ENCODE peak calls at places on chromosomes 3 and 15, in four cellular contexts. X is heart left ventricle, G is upper lobe of left lung, N is endothelial cell. P is an unnamed sample.

GRCh38 chr15:51097553-51098330 is 3.0 kb upstream of the TNFAIP8L3 start:
- DNase-seq in X (no peak), G (no peak), N (no peak), P (no peak)

GRCh38 chr3:67461667-67462142 is 192.7 kb downstream of the SUCLG2 start:
- DNase-seq in X (no peak), G (no peak), N (no peak), P (no peak)

GRCh38 chr15:96431787-96432186 is 101.3 kb downstream of the NR2F2 start:
- DNase-seq in X (no peak), G (no peak), N (no peak), P (no peak)

GRCh38 chr15:69978603-69979002 is 119.1 kb downstream of the TLE3 start:
- DNase-seq in X (no peak), G (no peak), N (no peak), P (no peak)

GRCh38 chr15:42858540-42858939 is 62.0 kb downstream of the TTBK2 start:
- DNase-seq in X (no peak), G (no peak), N (no peak), P (no peak)

GRCh38 chr15:85474700-85475316 is 94.4 kb downstream of the AKAP13 start:
- DNase-seq in X (no peak), G (no peak), N (no peak), P (no peak)

GRCh38 chr15:66278061-66278460 is 15.3 kb upstream of the DIS3L start:
- DNase-seq in X (no peak), G (no peak), N (no peak), P (no peak)

GRCh38 chr3:94875149-94875548 is 812.3 kb downstream of the NSUN3 start:
- DNase-seq in X (no peak), G (no peak), N (no peak), P (no peak)

GRCh38 chr15:44195151-44195740 is at the start of gene FRMD5:
- DNase-seq in X (peak; percentile 84), G (peak; percentile 77), N (peak; percentile 92), P (peak; percentile 94)

GRCh38 chr15:52161406-52161966 is 29.7 kb downstream of the GNB5 start:
- DNase-seq in X (no peak), G (no peak), N (no peak), P (no peak)

GRCh38 chr3:71119171-71119570 is 464.4 kb downstream of the FOXP1 start:
- DNase-seq in X (no peak), G (no peak), N (no peak), P (no peak)

GRCh38 chr3:50226888-50227389 is 9.1 kb upstream of the GNAI2 start:
- DNase-seq in X (no peak), G (peak; percentile 45), N (peak; percentile 30), P (no peak)

GRCh38 chr3:44509393-44509921 is 32.0 kb upstream of the ZNF445 start:
- DNase-seq in X (no peak), G (no peak), N (no peak), P (no peak)

GRCh38 chr3:187684880-187685279 is 14.7 kb upstream of the SST start:
- DNase-seq in X (no peak), G (no peak), N (no peak), P (no peak)

GRCh38 chr3:76107935-76108570 is 322.7 kb upstream of the ZNF717 start:
- DNase-seq in X (no peak), G (no peak), N (peak; percentile 28), P (no peak)

GRCh38 chr3:84904212-84904611 is 54.6 kb upstream of the CADM2 start:
- DNase-seq in X (no peak), G (no peak), N (no peak), P (no peak)

GRCh38 chr3:14879161-14879888 is 60.6 kb downstream of the FGD5 start:
- DNase-seq in X (no peak), G (peak; percentile 44), N (no peak), P (no peak)

GRCh38 chr3:66038726-66039589 is at the start of gene MAGI1:
- DNase-seq in X (peak; percentile 92), G (peak; percentile 85), N (peak; percentile 91), P (peak; percentile 92)

GRCh38 chr3:56042326-56042951 is 425.8 kb downstream of the ERC2 start:
- DNase-seq in X (no peak), G (no peak), N (no peak), P (no peak)
- TF ChIP-seq CTCF in X (peak; percentile 41), G (peak; percentile 59), N (peak; percentile 56), P (peak; percentile 79)

GRCh38 chr3:89713196-89713595 is 605.8 kb downstream of the EPHA3 start:
- DNase-seq in X (no peak), G (no peak), N (no peak), P (no peak)
- TF ChIP-seq CTCF in X (no peak), G (no peak), N (no peak), P (no peak)

GRCh38 chr3:52388348-52388821 is 56.5 kb downstream of the SEMA3G start:
- DNase-seq in X (no peak), G (no peak), N (peak; percentile 28), P (no peak)
- TF ChIP-seq CTCF in X (no peak), G (no peak), N (no peak), P (no peak)

GRCh38 chr3:11566478-11566877 is 77.2 kb downstream of the VGLL4 start:
- DNase-seq in X (no peak), G (no peak), N (no peak), P (no peak)

GRCh38 chr3:11565492-11565891 is 78.2 kb downstream of the VGLL4 start:
- DNase-seq in X (no peak), G (no peak), N (no peak), P (no peak)

GRCh38 chr3:11567516-11568467 is 75.9 kb downstream of the VGLL4 start:
- DNase-seq in X (no peak), G (no peak), N (no peak), P (no peak)

GRCh38 chr3:11565932-11566331 is 77.8 kb downstream of the VGLL4 start:
- DNase-seq in X (no peak), G (no peak), N (no peak), P (no peak)

GRCh38 chr3:11566916-11567315 is 76.8 kb downstream of the VGLL4 start:
- DNase-seq in X (no peak), G (no peak), N (no peak), P (no peak)
- TF ChIP-seq CTCF in X (no peak), G (no peak), N (peak; percentile 42), P (peak; percentile 39)

DNA sequence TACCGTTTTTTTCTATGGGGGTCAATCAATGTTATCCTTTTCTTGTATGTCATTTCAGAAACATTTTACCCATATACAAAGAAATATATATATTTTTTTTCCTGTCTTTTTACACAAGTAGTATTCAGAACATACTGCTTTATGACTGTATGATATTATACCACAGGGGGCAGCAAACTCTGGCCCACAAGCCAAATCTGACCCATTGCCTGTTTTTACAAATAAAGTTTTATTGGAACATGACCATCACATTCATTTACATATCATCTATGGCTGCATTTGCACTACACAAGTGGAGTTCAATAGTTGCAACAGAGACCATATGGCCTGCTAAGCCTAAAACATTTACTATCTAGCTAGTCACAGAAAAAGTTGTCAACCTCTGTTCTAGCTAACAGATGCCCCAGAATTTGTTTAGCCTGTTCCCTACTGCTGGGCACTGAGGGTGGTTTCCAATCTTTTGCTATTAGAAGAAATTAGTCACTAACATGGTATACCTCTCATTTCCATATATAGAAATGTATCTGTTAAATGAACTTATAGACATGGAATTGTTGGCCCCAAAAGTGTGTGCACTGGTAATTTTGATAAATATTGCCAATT is 57.7 kb downstream of the BFSP2 start:
- DNase-seq in X (no peak), G (no peak), N (no peak), P (no peak)
- TF ChIP-seq CTCF in X (no peak), G (no peak), N (peak; percentile 68), P (peak; percentile 59)

GRCh38 chr15:59632714-59633113 is 21.1 kb downstream of the GCNT3 start:
- DNase-seq in X (no peak), G (no peak), N (peak; percentile 41), P (no peak)
- TF ChIP-seq CTCF in X (no peak), G (no peak), N (peak; percentile 24), P (peak; percentile 58)

DNA sequence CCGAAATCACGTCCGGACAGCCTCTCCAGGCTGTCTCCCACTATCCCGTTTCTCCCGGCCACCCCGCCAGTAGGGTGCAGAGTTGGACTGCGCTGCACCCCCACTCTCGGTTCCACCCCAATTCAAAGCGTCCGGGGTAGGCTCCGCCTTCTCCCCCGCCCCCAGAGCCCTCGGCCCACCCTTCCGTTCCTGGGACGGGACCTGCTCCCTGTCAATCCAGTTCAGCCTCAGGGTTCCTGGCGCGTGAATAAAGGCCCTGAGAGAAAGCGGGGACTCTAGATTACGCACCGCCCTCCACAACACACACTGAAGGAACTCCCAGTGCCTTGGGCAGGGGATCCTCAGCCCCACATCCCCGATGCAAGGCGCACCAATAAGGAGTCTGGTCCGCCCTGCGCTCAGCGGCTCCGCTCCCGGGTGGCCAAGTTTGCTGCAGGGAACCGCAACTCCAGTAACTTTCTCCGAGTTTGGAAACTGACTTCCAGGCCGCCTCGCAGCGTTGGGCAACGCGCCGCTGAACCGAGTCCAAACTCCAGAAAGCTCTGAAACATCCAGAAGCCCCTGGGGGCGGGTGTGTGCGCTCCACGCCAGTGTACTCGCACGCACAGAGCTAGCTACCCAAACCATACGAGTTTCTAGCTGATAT is 1.9 kb downstream of the ADAMTS9 start:
- DNase-seq in X (peak; percentile 94), G (peak; percentile 93), N (peak; percentile 80), P (peak; percentile 89)
- TF ChIP-seq CTCF in X (peak; percentile 57), G (peak; percentile 32), N (no peak), P (peak; percentile 48)

GRCh38 chr3:41202834-41203345 is 3.6 kb downstream of the CTNNB1 start:
- DNase-seq in X (no peak), G (peak; percentile 38), N (no peak), P (no peak)
- TF ChIP-seq CTCF in X (peak; percentile 35), G (peak; percentile 5), N (no peak), P (peak; percentile 69)

DNA sequence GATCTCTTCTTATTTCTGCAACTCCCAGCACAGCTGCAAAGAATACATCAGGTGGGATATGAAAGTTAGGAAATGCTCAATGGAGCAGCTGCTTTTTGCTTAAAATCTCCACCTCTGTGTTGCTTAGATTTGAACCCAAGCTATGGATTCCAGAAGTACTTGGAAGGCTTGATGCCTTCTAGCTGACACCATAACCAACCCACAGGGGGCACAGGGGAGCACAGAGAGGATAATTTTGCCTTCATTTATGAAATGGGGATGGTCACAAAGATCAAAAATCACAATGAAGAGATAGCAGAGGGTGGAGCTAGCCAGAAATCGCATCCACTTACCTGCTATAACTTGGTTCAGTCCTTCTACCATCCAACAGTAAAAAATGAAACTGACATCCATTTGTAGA is 75.7 kb downstream of the DUT start:
- DNase-seq in X (no peak), G (no peak), N (no peak), P (no peak)
- TF ChIP-seq CTCF in X (no peak), G (no peak), N (no peak), P (peak; percentile 49)

DNA sequence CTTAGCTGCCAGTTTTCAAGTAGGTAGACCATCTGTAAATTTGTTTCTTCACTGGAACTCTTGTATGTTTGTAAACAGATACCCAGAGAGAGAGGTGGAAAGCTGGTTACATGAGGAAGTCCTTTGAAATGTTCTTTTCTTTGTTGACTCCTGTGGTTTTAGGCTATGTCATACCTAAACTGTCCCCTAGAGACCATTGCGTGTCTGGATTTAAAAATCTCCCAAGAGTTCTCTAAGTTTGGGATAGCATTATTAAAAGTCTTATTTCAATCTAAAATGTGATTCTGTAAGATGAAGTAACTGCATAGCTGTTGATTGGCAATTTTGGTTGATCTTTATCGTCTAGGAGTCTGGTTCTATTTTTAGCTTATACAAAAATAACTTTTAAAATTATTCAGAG is 127.2 kb downstream of the GHSR start:
- DNase-seq in X (no peak), G (no peak), N (no peak), P (no peak)
- TF ChIP-seq CTCF in X (peak; percentile 2), G (peak; percentile 34), N (no peak), P (peak; percentile 53)

P was measured in type B pancreatic cell.